ENCODE peak calls at places on chromosomes 5 and 9, in six cellular contexts. K is aorta, H is BE2C, Q is astrocyte, X is A549, U is fibroblast of the aortic adventitia. L is an unnamed sample.

GRCh38 chr5:94045839-94046782 is 304.7 kb upstream of the POU5F2 start:
- DNase-seq in X (no peak), U (no peak), K (no peak), Q (no peak), H (no peak), L (peak)

GRCh38 chr9:133112361-133113026 is 8.5 kb downstream of the RALGDS start:
- DNase-seq in X (no peak), Q (no peak), U (no peak), K (peak), H (peak), L (no peak)

GRCh38 chr5:142313693-142314092 is 11.1 kb downstream of the SPRY4 start:
- DNase-seq in H (no peak), K (no peak), Q (no peak), U (peak), X (no peak), L (no peak)

GRCh38 chr9:112380102-112380581 is at the start of gene HSDL2:
- DNase-seq in Q (peak), H (no peak), U (peak), K (peak), X (peak), L (no peak)

GRCh38 chr5:21831145-21831787 is 1021.9 kb downstream of the CDH12 start:
- DNase-seq in Q (no peak), K (no peak), H (no peak), X (no peak), U (no peak), L (no peak)

GRCh38 chr5:116137544-116138378 is 52.9 kb downstream of the COMMD10 start:
- DNase-seq in X (peak), Q (peak), K (no peak), H (no peak), U (peak), L (no peak)

GRCh38 chr9:14238044-14238443 is 75.9 kb downstream of the NFIB start:
- DNase-seq in Q (no peak), H (peak), X (peak), K (no peak), U (no peak), L (no peak)

GRCh38 chr5:65630981-65631380 is 6.2 kb downstream of the SHLD3 start:
- DNase-seq in X (no peak), U (no peak), Q (no peak), K (no peak), H (no peak), L (no peak)

GRCh38 chr9:74120061-74120460 is 377.1 kb upstream of the RORB start:
- DNase-seq in U (no peak), H (no peak), Q (no peak), X (no peak), K (no peak), L (no peak)

GRCh38 chr5:40877371-40877988 is 31.8 kb upstream of the C7 start:
- DNase-seq in K (no peak), X (no peak), Q (no peak), H (no peak), U (no peak), L (peak)

GRCh38 chr9:5402217-5402616 is 35.5 kb downstream of the PLGRKT start:
- DNase-seq in Q (no peak), X (no peak), U (no peak), H (no peak), K (no peak), L (no peak)

GRCh38 chr9:92712767-92713166 is 42.8 kb upstream of the IPPK start:
- DNase-seq in X (no peak), H (no peak), Q (no peak), K (no peak), U (no peak), L (no peak)

GRCh38 chr9:36268007-36268427 is 9.8 kb upstream of the GNE start:
- DNase-seq in Q (peak), X (no peak), H (no peak), U (peak), K (no peak), L (no peak)

GRCh38 chr5:180176191-180176590 is 32.8 kb downstream of the RASGEF1C start:
- DNase-seq in X (no peak), Q (no peak), U (no peak), K (no peak), H (no peak), L (no peak)

GRCh38 chr9:104494808-104495207 is 9.3 kb upstream of the OR13F1 start:
- DNase-seq in H (no peak), Q (no peak), K (no peak), U (peak), X (no peak), L (no peak)

GRCh38 chr9:36802171-36802920 is 229.7 kb downstream of the MELK start:
- DNase-seq in H (peak), U (peak), X (no peak), K (no peak), Q (peak), L (no peak)

GRCh38 chr9:130846487-130847305 is 11.6 kb downstream of the ABL1 start:
- DNase-seq in K (peak), U (peak), X (peak), Q (peak), H (peak), L (peak)

GRCh38 chr9:101629624-101630023 is 34.9 kb upstream of the PPP3R2 start:
- DNase-seq in H (no peak), U (no peak), X (no peak), Q (no peak), K (no peak), L (no peak)

GRCh38 chr5:171420429-171421231 is 1.2 kb downstream of the FGF18 start:
- DNase-seq in X (no peak), H (peak), Q (peak), K (peak), U (peak), L (peak)
- H3K4me3 ChIP-seq in X (peak), H (no peak), Q (peak), K (peak), U (peak), L (peak)

GRCh38 chr5:56837956-56838355 is 22.6 kb downstream of the MAP3K1 start:
- DNase-seq in X (no peak), U (no peak), H (no peak), Q (no peak), K (no peak), L (no peak)

GRCh38 chr5:56837386-56837785 is 22.0 kb downstream of the MAP3K1 start:
- DNase-seq in Q (no peak), H (no peak), K (no peak), X (no peak), U (no peak), L (no peak)

GRCh38 chr5:56840597-56840996 is 25.2 kb downstream of the MAP3K1 start:
- DNase-seq in K (no peak), H (no peak), U (no peak), X (no peak), Q (no peak), L (no peak)

GRCh38 chr5:56839062-56839461 is 23.7 kb downstream of the MAP3K1 start:
- DNase-seq in X (no peak), K (no peak), U (no peak), Q (no peak), H (no peak), L (no peak)

GRCh38 chr5:56838409-56839039 is 23.2 kb downstream of the MAP3K1 start:
- DNase-seq in Q (peak), H (no peak), U (peak), K (no peak), X (peak), L (no peak)
- H3K4me3 ChIP-seq in Q (peak), H (peak), U (peak), K (no peak), X (no peak), L (no peak)

DNA sequence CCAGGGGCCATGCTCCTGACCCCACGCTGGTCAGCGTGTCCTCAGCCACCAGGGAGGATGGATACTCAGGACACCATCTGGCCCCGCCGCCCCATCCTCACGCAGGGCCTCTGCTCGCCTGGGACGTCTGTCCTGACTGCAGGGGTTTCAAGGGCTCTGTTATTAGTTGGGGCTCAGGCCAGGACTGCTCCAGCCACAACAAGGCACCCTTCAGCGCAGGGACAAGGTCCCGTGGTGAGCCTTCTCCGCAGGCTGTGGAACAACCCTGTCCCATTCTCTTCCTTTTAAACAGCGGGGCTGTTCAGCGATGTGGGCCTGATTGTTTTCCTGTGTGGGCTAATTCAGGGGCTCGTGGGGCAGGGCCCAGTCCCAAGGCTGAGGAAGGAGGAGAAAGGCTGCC is 61.6 kb downstream of the SEMA4D start:
- DNase-seq in X (no peak), K (peak), Q (no peak), H (no peak), U (no peak), L (peak)
- H3K4me3 ChIP-seq in X (no peak), K (no peak), Q (no peak), H (no peak), U (no peak), L (no peak)

GRCh38 chr9:16268037-16269010 is 602.1 kb downstream of the BNC2 start:
- DNase-seq in H (peak), Q (no peak), X (no peak), U (no peak), K (no peak), L (no peak)
- H3K4me3 ChIP-seq in H (peak), Q (no peak), X (no peak), U (no peak), K (no peak), L (no peak)